ENCODE peak calls at places on chromosomes 5 and 9, in nine cellular contexts. G, K, R, F, Z, T, M, E and I are unnamed samples.

GRCh38 chr9:83959061-83959460 is 21.0 kb downstream of the HNRNPK start:
- DNase-seq in G (no peak), K (no peak), R (no peak), F (no peak), Z (no peak), T (peak; percentile 71), M (no peak), E (no peak), I (no peak)

GRCh38 chr5:132526290-132526973 is 16.9 kb downstream of the IL5 start:
- DNase-seq in G (peak; percentile 9), K (peak; percentile 72), R (no peak), F (peak; percentile 56), Z (peak; percentile 57), T (peak; percentile 79), M (peak; percentile 64), E (peak; percentile 83), I (peak; percentile 42)

GRCh38 chr5:93348231-93348630 is 232.8 kb downstream of the NR2F1-AS1 start:
- DNase-seq in G (no peak), K (no peak), R (no peak), F (no peak), Z (no peak), T (peak; percentile 28), M (no peak), E (no peak), I (no peak)

GRCh38 chr9:114574438-114574837 is 13.1 kb upstream of the ATP6V1G1 start:
- DNase-seq in G (no peak), K (no peak), R (no peak), F (no peak), Z (peak; percentile 62), T (no peak), M (no peak), E (no peak), I (no peak)

GRCh38 chr5:16597946-16598694 is 18.7 kb downstream of the RETREG1 start:
- DNase-seq in G (no peak), K (no peak), R (no peak), F (no peak), Z (no peak), T (no peak), M (no peak), E (no peak), I (no peak)

GRCh38 chr5:96582343-96582742 is 79.8 kb upstream of the CAST start:
- DNase-seq in G (no peak), K (no peak), R (no peak), F (no peak), Z (no peak), T (peak; percentile 68), M (no peak), E (peak; percentile 41), I (no peak)

GRCh38 chr5:67619235-67619634 is 422.6 kb upstream of the CD180 start:
- DNase-seq in G (no peak), K (no peak), R (no peak), F (no peak), Z (no peak), T (no peak), M (no peak), E (no peak), I (no peak)

GRCh38 chr9:77435272-77435671 is 212.8 kb downstream of the GNA14 start:
- DNase-seq in G (no peak), K (no peak), R (no peak), F (no peak), Z (no peak), T (no peak), M (no peak), E (no peak), I (no peak)

GRCh38 chr9:128150594-128151342 is 1.5 kb downstream of the LCN2 start:
- DNase-seq in G (no peak), K (peak; percentile 87), R (no peak), F (no peak), Z (peak; percentile 43), T (no peak), M (peak; percentile 56), E (peak; percentile 73), I (no peak)

GRCh38 chr9:68678430-68678829 is 26.6 kb upstream of the PIP5K1B start:
- DNase-seq in G (no peak), K (peak; percentile 73), R (no peak), F (peak; percentile 23), Z (peak; percentile 2), T (peak; percentile 14), M (peak; percentile 27), E (peak; percentile 20), I (peak; percentile 40)

GRCh38 chr9:8095531-8096223 is 296.1 kb upstream of the DMAC1 start:
- DNase-seq in G (no peak), K (no peak), R (no peak), F (no peak), Z (no peak), T (no peak), M (no peak), E (no peak), I (no peak)

GRCh38 chr9:2065704-2066103 is 50.6 kb downstream of the SMARCA2 start:
- DNase-seq in G (no peak), K (no peak), R (no peak), F (no peak), Z (no peak), T (no peak), M (no peak), E (no peak), I (no peak)

GRCh38 chr9:2066312-2067273 is 51.4 kb downstream of the SMARCA2 start:
- DNase-seq in G (no peak), K (no peak), R (no peak), F (no peak), Z (peak; percentile 32), T (no peak), M (no peak), E (no peak), I (no peak)
- TF ChIP-seq CTCF in G (no peak), K (peak; percentile 63), R (no peak), F (no peak), Z (no peak), T (no peak), M (no peak), E (no peak), I (no peak)

GRCh38 chr9:115849679-115850412 is 303.7 kb upstream of the PAPPA start:
- DNase-seq in G (no peak), K (no peak), R (no peak), F (no peak), Z (no peak), T (no peak), M (no peak), E (no peak), I (no peak)
- TF ChIP-seq CTCF in G (no peak), K (no peak), R (no peak), F (no peak), Z (no peak), T (no peak), M (no peak), E (no peak), I (no peak)

GRCh38 chr5:172082180-172082579 is 75.7 kb upstream of the FBXW11 start:
- DNase-seq in G (no peak), K (no peak), R (peak; percentile 36), F (no peak), Z (no peak), T (no peak), M (no peak), E (no peak), I (no peak)

GRCh38 chr5:172085738-172086137 is 79.3 kb upstream of the FBXW11 start:
- DNase-seq in G (no peak), K (no peak), R (peak; percentile 14), F (no peak), Z (no peak), T (no peak), M (no peak), E (no peak), I (no peak)

GRCh38 chr5:172088801-172089200 is 82.4 kb upstream of the FBXW11 start:
- DNase-seq in G (no peak), K (peak; percentile 8), R (peak; percentile 43), F (no peak), Z (no peak), T (no peak), M (no peak), E (no peak), I (no peak)

GRCh38 chr5:172089298-172090117 is 83.1 kb upstream of the FBXW11 start:
- DNase-seq in G (no peak), K (peak; percentile 3), R (peak; percentile 3), F (no peak), Z (no peak), T (no peak), M (no peak), E (no peak), I (no peak)

GRCh38 chr5:172086312-172086975 is 80.0 kb upstream of the FBXW11 start:
- DNase-seq in G (no peak), K (no peak), R (peak; percentile 67), F (no peak), Z (no peak), T (no peak), M (no peak), E (no peak), I (no peak)
- TF ChIP-seq CTCF in G (no peak), K (no peak), R (no peak), F (no peak), Z (no peak), T (no peak), M (no peak), E (no peak), I (no peak)

GRCh38 chr5:43313035-43313853 is at the start of gene HMGCS1:
- DNase-seq in G (peak; percentile 97), K (peak; percentile 100), R (peak; percentile 100), F (peak; percentile 92), Z (peak; percentile 99), T (peak; percentile 99), M (peak; percentile 97), E (peak; percentile 99), I (peak; percentile 99)
- TF ChIP-seq CTCF in G (no peak), K (no peak), R (no peak), F (no peak), Z (no peak), T (peak; percentile 28), M (no peak), E (no peak), I (no peak)

GRCh38 chr9:126689027-126689825 is 75.5 kb downstream of the LMX1B start:
- DNase-seq in G (no peak), K (no peak), R (no peak), F (no peak), Z (no peak), T (no peak), M (no peak), E (no peak), I (no peak)

GRCh38 chr9:126687868-126688503 is 74.3 kb downstream of the LMX1B start:
- DNase-seq in G (no peak), K (no peak), R (no peak), F (no peak), Z (no peak), T (no peak), M (no peak), E (no peak), I (no peak)

GRCh38 chr9:126690431-126691051 is 76.8 kb downstream of the LMX1B start:
- DNase-seq in G (peak; percentile 55), K (peak; percentile 83), R (no peak), F (peak; percentile 86), Z (peak; percentile 38), T (peak; percentile 67), M (peak; percentile 80), E (peak; percentile 73), I (peak; percentile 58)

GRCh38 chr9:126692041-126692758 is 78.5 kb downstream of the LMX1B start:
- DNase-seq in G (no peak), K (peak; percentile 25), R (no peak), F (no peak), Z (no peak), T (no peak), M (no peak), E (no peak), I (no peak)

DNA sequence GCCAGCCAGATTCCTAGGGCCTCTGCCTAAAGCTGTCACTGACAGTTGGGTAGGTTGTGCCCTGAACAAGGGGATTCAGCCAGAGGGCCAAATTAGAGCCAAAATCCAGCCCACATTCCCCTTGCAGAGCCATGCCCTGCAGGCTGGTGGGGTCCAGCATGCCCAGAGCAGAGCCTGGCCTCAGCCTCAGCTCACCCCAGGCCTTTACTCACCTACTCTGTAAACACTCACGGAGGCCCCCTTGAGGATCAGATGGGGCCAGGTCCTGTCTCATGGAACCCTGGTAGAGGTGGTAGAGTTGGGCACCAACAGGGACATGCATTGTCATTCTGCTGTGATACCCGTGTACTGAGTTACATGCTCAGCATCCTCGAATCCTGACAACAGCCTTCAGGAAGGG is 74.9 kb downstream of the LMX1B start:
- DNase-seq in G (no peak), K (no peak), R (no peak), F (no peak), Z (no peak), T (no peak), M (no peak), E (no peak), I (no peak)
- TF ChIP-seq CTCF in G (no peak), K (peak; percentile 43), R (no peak), F (no peak), Z (no peak), T (no peak), M (no peak), E (no peak), I (no peak)